ENCODE peak calls at places on chromosome 13, in six cellular contexts. E, S, V, F, B and Q are unnamed samples.

GRCh38 chr13:47472516-47472915 is 528.6 kb downstream of the SUCLA2 start:
- DNase-seq in E (no peak), S (no peak), V (no peak), F (no peak), B (no peak), Q (no peak)

GRCh38 chr13:107450931-107451330 is 764.4 kb downstream of the LIG4 start:
- DNase-seq in E (peak; percentile 36), S (peak; percentile 92), V (no peak), F (peak; percentile 43), B (no peak), Q (no peak)

GRCh38 chr13:83220241-83220640 is 662.0 kb downstream of the SLITRK1 start:
- DNase-seq in E (no peak), S (no peak), V (no peak), F (no peak), B (peak; percentile 5), Q (no peak)

GRCh38 chr13:21673592-21674270 is 2.9 kb downstream of the FGF9 start:
- DNase-seq in E (no peak), S (peak; percentile 37), V (peak; percentile 57), F (no peak), B (no peak), Q (peak; percentile 57)

GRCh38 chr13:51697855-51698254 is 106.1 kb downstream of the DHRS12 start:
- DNase-seq in E (no peak), S (peak; percentile 32), V (no peak), F (no peak), B (no peak), Q (no peak)

GRCh38 chr13:38008636-38009035 is 139.1 kb upstream of the TRPC4 start:
- DNase-seq in E (no peak), S (peak; percentile 9), V (no peak), F (no peak), B (peak; percentile 5), Q (no peak)

GRCh38 chr13:41465215-41465907 is 8.0 kb downstream of the RGCC start:
- DNase-seq in E (no peak), S (peak; percentile 62), V (no peak), F (peak; percentile 66), B (peak; percentile 88), Q (no peak)

GRCh38 chr13:40812724-40813445 is 23.5 kb downstream of the SLC25A15 start:
- DNase-seq in E (no peak), S (no peak), V (no peak), F (no peak), B (peak; percentile 73), Q (no peak)

GRCh38 chr13:64925284-64925683 is 2304.9 kb downstream of the PCDH9 start:
- DNase-seq in E (no peak), S (peak; percentile 20), V (peak; percentile 11), F (no peak), B (no peak), Q (peak; percentile 7)

GRCh38 chr13:113862766-113863510 is 938 bp downstream of the GAS6 start:
- DNase-seq in E (peak; percentile 71), S (peak; percentile 31), V (peak; percentile 62), F (peak; percentile 80), B (no peak), Q (no peak)

GRCh38 chr13:79373916-79374315 is 32.1 kb downstream of the RBM26 start:
- DNase-seq in E (no peak), S (no peak), V (no peak), F (no peak), B (no peak), Q (no peak)

GRCh38 chr13:64428196-64428595 is 2801.9 kb downstream of the PCDH9 start:
- DNase-seq in E (no peak), S (no peak), V (no peak), F (no peak), B (no peak), Q (no peak)

GRCh38 chr13:39959497-39959896 is 304.0 kb downstream of the COG6 start:
- DNase-seq in E (no peak), S (peak; percentile 43), V (no peak), F (no peak), B (no peak), Q (no peak)

DNA sequence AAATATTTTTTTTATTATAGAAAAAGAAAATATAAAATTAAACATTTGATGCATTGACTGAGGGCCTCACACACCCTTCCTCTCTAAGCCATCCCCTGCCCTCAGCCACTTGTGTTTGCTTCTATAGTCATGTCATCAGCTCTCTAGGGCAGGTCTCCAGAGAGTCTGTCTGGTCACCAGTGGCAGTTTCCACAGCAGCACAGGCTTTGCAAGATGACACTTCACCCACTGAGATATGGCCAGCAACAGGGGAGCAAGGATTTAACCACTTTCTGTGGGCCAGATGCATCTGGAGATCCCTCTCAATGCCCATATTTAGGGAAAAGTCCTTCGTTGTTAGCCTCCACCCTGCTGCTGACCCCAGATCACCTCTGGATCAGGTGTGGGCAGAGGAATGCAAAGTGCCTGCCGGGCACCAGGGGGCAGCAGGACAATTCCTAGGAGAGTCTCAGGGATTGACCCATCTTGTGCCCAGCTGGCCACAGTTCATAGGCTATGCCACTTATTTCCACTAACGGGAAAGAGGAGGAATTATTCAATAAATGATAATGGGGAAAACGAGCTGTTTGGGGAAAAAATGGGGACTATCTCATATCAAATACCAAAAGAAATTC is 4.8 kb downstream of the ABCC4 start:
- DNase-seq in E (no peak), S (peak; percentile 34), V (peak; percentile 69), F (peak; percentile 38), B (peak; percentile 25), Q (peak; percentile 23)
- TF ChIP-seq CTCF in E (peak; percentile 17), S (peak; percentile 78), V (peak; percentile 43), F (peak; percentile 70), B (peak; percentile 73), Q (peak; percentile 64)

GRCh38 chr13:49494645-49495044 is 1.1 kb upstream of the PHF11 start:
- DNase-seq in E (no peak), S (no peak), V (no peak), F (no peak), B (no peak), Q (no peak)

GRCh38 chr13:49499889-49500660 is 4.3 kb downstream of the PHF11 start:
- DNase-seq in E (no peak), S (peak; percentile 58), V (no peak), F (no peak), B (peak; percentile 30), Q (no peak)

GRCh38 chr13:49497272-49497671 is 1.5 kb downstream of the PHF11 start:
- DNase-seq in E (no peak), S (no peak), V (no peak), F (no peak), B (no peak), Q (no peak)

GRCh38 chr13:49498211-49498610 is 2.5 kb downstream of the PHF11 start:
- DNase-seq in E (no peak), S (no peak), V (no peak), F (no peak), B (no peak), Q (no peak)

DNA sequence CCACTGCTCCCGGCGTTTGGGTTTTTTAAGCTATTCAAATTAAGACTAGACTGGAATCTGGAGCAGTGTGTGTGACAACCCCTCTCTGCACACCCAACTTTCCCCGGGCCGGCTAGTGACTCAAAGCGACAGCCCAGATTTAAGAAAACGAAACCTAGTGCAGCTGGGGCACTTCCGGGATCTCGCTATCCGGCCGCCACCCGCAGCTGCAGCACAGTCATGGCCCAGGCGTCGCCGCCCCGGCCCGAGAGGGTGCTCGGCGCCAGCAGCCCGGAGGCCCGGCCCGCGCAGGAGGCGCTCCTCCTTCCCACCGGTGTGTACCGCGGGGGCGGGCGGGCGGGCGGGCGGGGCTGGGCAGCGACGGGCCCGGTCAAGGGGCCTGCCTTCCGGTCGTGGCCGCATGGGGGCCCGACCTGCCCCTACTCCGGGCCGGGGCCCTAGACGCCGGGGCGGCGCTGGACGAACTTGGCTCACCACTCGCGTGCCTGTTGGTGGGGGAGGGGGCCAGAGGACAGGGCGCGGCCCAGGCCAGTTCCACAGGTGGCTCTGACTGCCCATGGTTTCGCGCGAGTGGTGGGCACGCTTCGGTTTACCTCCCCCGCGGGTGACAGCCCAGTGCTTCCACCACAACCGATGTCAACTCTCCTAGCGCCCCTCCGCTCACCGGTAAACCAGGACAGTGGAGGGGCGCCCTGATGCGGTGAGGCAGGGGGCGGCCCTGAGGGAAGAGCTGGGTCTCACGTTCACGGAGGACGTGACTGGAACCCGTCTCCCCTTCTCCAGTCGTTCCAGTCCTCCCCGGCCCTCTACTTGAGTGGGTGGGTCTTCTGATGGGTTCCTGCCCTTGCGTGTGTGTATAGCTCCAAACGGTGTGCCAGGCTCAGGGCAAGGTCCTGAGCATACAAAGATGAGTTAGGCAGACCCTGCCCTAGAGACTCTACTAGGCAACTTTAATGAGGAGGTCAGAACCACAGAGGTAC is at the start of gene PHF11:
- DNase-seq in E (peak; percentile 79), S (peak; percentile 73), V (peak; percentile 89), F (peak; percentile 82), B (peak; percentile 62), Q (peak; percentile 50)
- TF ChIP-seq CTCF in E (no peak), S (no peak), V (no peak), F (no peak), B (no peak), Q (peak; percentile 43)

GRCh38 chr13:112716841-112717520 is 27.1 kb downstream of the ATP11A start:
- DNase-seq in E (peak; percentile 19), S (no peak), V (no peak), F (no peak), B (no peak), Q (no peak)
- TF ChIP-seq CTCF in E (no peak), S (no peak), V (no peak), F (no peak), B (no peak), Q (no peak)

DNA sequence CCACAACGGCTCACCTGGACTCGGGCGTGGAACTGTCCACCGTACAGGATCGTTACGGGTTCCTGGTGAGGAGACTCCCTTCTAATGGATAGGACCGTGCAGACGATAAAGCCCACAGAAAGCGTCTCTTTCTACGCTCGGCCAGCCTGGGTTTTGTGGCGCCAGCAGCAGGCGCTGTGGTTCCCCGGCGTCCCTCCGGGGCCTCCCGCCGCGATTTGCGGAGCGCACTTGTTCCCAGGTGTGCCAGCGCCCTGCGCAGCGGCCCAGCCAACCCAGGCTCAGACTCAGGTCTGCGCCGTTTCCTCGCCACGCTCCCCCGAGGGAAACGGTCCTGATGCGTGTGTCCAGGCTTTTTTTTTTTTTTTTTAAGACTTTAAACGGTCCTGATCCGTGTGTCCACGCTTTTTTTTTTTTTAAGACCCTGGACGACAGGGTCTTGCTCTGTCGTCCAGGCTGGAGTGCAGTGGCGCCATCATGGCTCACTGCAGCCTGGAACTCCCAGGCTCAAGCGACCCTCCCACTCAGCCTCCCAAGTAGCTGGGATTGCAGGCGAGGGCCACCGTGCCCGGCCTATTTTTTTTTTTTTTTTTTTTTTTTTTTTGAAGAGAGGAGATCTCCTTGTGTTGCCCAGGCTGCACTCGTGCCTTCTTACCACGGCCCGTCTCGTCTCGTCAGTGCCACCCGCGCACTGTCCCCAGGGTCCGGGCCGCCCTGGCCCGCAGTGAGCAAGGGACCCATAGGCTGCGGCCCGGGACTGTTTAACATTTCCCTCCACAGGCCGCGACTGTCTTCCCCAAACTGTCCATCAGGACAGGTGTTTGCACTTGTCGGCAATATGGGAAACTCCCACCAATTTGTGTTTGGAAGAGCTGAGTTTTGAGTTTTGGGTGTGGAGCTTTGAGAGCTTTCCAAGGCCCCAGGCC is 23.8 kb downstream of the GJA3 start:
- DNase-seq in E (no peak), S (no peak), V (peak; percentile 75), F (no peak), B (no peak), Q (peak; percentile 36)
- TF ChIP-seq CTCF in E (no peak), S (peak; percentile 40), V (no peak), F (peak; percentile 18), B (peak; percentile 78), Q (peak; percentile 60)